ENCODE peak calls at places on chromosomes 13 and 19, in four cellular contexts. E is pons, O is GM12891, D is ascending aorta. U is an unnamed sample.

GRCh38 chr13:89726690-89727435 is 1620.6 kb upstream of the MIR17HG start:
- DNase-seq in E (no peak), O (no peak), D (no peak), U (no peak)

GRCh38 chr13:26985285-26985878 is 186.2 kb downstream of the USP12 start:
- DNase-seq in E (peak; percentile 89), D (no peak), O (peak; percentile 51), U (peak; percentile 83)

GRCh38 chr19:34540811-34541557 is 59.4 kb downstream of the WTIP start:
- DNase-seq in O (no peak), D (no peak), E (no peak), U (no peak)

GRCh38 chr19:38699027-38699346 is 45.3 kb downstream of the CAPN12 start:
- DNase-seq in D (no peak), E (no peak), O (no peak), U (no peak)

GRCh38 chr13:26980099-26981031 is 191.2 kb downstream of the USP12 start:
- DNase-seq in O (no peak), E (no peak), D (no peak), U (no peak)

GRCh38 chr13:25598421-25598820 is 226.6 kb downstream of the ATP8A2 start:
- DNase-seq in D (no peak), O (no peak), E (no peak), U (no peak)

GRCh38 chr19:4744451-4745170 is 21.0 kb upstream of the DPP9 start:
- DNase-seq in O (no peak), D (no peak), E (no peak), U (peak; percentile 3)

GRCh38 chr19:29804493-29804892 is 7.3 kb upstream of the CCNE1 start:
- DNase-seq in E (no peak), D (no peak), O (no peak), U (no peak)

GRCh38 chr19:1676351-1677266 is 24.2 kb upstream of the TCF3 start:
- DNase-seq in E (no peak), D (no peak), O (no peak), U (no peak)

GRCh38 chr19:33717878-33718277 is 78.8 kb upstream of the KCTD15 start:
- DNase-seq in E (no peak), O (no peak), D (no peak), U (no peak)

GRCh38 chr19:17289489-17289888 is 7.8 kb downstream of the ANKLE1 start:
- DNase-seq in O (peak; percentile 77), D (no peak), E (no peak), U (peak; percentile 8)

GRCh38 chr19:52961981-52962380 is 700 bp downstream of the ZNF816 start:
- DNase-seq in O (no peak), E (peak; percentile 6), D (no peak), U (peak; percentile 4)

GRCh38 chr19:35618857-35619256 is 6.3 kb downstream of the HAUS5 start:
- DNase-seq in O (no peak), D (no peak), E (no peak), U (no peak)

GRCh38 chr13:96904232-96904631 is 90.0 kb downstream of the OXGR1 start:
- DNase-seq in E (no peak), O (no peak), D (no peak), U (no peak)

GRCh38 chr19:14558370-14559066 is 13.3 kb downstream of the NDUFB7 start:
- DNase-seq in E (peak; percentile 0), O (no peak), D (no peak), U (no peak)

GRCh38 chr19:39943586-39943985 is 9.2 kb upstream of the FCGBP start:
- DNase-seq in O (no peak), D (no peak), E (no peak), U (no peak)

GRCh38 chr19:29263305-29264080 is 50.5 kb upstream of the UQCRFS1 start:
- DNase-seq in O (peak; percentile 27), E (peak; percentile 53), D (no peak), U (peak; percentile 34)

GRCh38 chr13:70218618-70219017 is 110.4 kb upstream of the KLHL1 start:
- DNase-seq in O (no peak), E (no peak), D (no peak), U (no peak)

GRCh38 chr19:14563989-14564650 is 7.7 kb downstream of the NDUFB7 start:
- DNase-seq in E (peak; percentile 1), D (no peak), O (peak; percentile 82), U (no peak)

GRCh38 chr13:24892844-24893243 is 128.9 kb downstream of the RNF17 start:
- DNase-seq in D (no peak), E (no peak), O (no peak), U (no peak)

GRCh38 chr19:38288127-38288855 is 15.8 kb upstream of the C19orf33 start:
- DNase-seq in D (no peak), O (no peak), E (no peak), U (no peak)